ENCODE peak calls at places on chromosome 13, in five cellular contexts. N is prostate gland; O is activated T-cell treated with anti-CD3 and anti-CD28 coated beads for 1 hour; G is aorta; J is stimulated activated CD4-positive, alpha-beta T cell treated with anti-CD3 and anti-CD28 coated beads, Interleukin-15, amount 100 ng/mL, for 1 hour. M is an unnamed sample.

GRCh38 chr13:26695891-26696311 is 64.7 kb downstream of the GPR12 start:
- DNase-seq in J (no peak), G (no peak), O (no peak), N (no peak), M (no peak)

GRCh38 chr13:93226623-93227279 is at the start of gene GPC6:
- DNase-seq in N (peak; percentile 32), O (no peak), J (no peak), G (peak; percentile 80), M (no peak)

GRCh38 chr13:50387124-50387581 is 371.9 kb downstream of the KCNRG start:
- DNase-seq in N (peak; percentile 44), O (peak; percentile 17), J (peak; percentile 14), G (no peak), M (no peak)

GRCh38 chr13:50617134-50617721 is 226.3 kb downstream of the DLEU7 start:
- DNase-seq in O (no peak), G (no peak), J (no peak), N (no peak), M (no peak)

GRCh38 chr13:40453666-40454030 is 212.8 kb downstream of the FOXO1 start:
- DNase-seq in O (no peak), G (no peak), N (no peak), J (no peak), M (no peak)

GRCh38 chr13:23750383-23751121 is 138.6 kb downstream of the MIPEP start:
- DNase-seq in O (no peak), N (no peak), G (no peak), J (no peak), M (no peak)

GRCh38 chr13:100537951-100538462 is 50.6 kb downstream of the GGACT start:
- DNase-seq in J (no peak), O (no peak), N (no peak), G (no peak), M (no peak)

GRCh38 chr13:104008571-104009435 is 942.6 kb upstream of the SLC10A2 start:
- DNase-seq in G (no peak), O (no peak), J (no peak), N (no peak), M (no peak)

GRCh38 chr13:20136781-20137703 is 23.8 kb downstream of the GJA3 start:
- DNase-seq in J (no peak), O (no peak), N (no peak), G (no peak), M (peak; percentile 26)

GRCh38 chr13:100694722-100695644 is 20.4 kb upstream of the TMTC4 start:
- DNase-seq in G (no peak), N (no peak), J (no peak), O (no peak), M (no peak)

GRCh38 chr13:45870232-45870631 is 18.7 kb upstream of the SIAH3 start:
- DNase-seq in J (no peak), N (no peak), G (no peak), O (no peak), M (no peak)

GRCh38 chr13:19737844-19738557 is 44.7 kb downstream of the PSPC1 start:
- DNase-seq in J (no peak), N (no peak), G (no peak), O (no peak), M (no peak)

GRCh38 chr13:49690133-49690989 is 925 bp downstream of the EBPL start:
- DNase-seq in N (peak; percentile 73), G (no peak), J (no peak), O (no peak), M (no peak)

GRCh38 chr13:109698779-109699178 is 87.6 kb downstream of the IRS2 start:
- DNase-seq in J (no peak), G (no peak), N (no peak), O (no peak), M (no peak)

GRCh38 chr13:72229067-72229466 is 362.1 kb upstream of the DACH1 start:
- DNase-seq in J (no peak), G (no peak), N (no peak), O (no peak), M (no peak)

GRCh38 chr13:42970824-42971669 is 21.0 kb downstream of the EPSTI1 start:
- DNase-seq in N (no peak), O (peak; percentile 33), J (no peak), G (no peak), M (no peak)

GRCh38 chr13:49539746-49540145 is 44.0 kb downstream of the PHF11 start:
- DNase-seq in G (no peak), N (no peak), J (no peak), O (no peak), M (no peak)

GRCh38 chr13:80251403-80251802 is 89.5 kb downstream of the SPRY2 start:
- DNase-seq in G (no peak), O (no peak), J (no peak), N (no peak), M (no peak)

GRCh38 chr13:80009760-80010159 is 331.2 kb downstream of the SPRY2 start:
- DNase-seq in J (no peak), O (no peak), G (no peak), N (no peak), M (no peak)

GRCh38 chr13:51146667-51147066 is 35.6 kb upstream of the C13orf42 start:
- DNase-seq in N (no peak), G (no peak), O (no peak), J (no peak), M (no peak)

GRCh38 chr13:25177012-25177411 is 4.9 kb upstream of the AMER2 start:
- DNase-seq in N (no peak), J (no peak), G (no peak), O (no peak), M (no peak)

GRCh38 chr13:21060063-21060826 is 1.1 kb downstream of the LATS2 start:
- DNase-seq in N (peak; percentile 17), G (peak; percentile 88), J (no peak), O (no peak), M (no peak)

GRCh38 chr13:23372264-23372905 is 61.1 kb downstream of the SACS start:
- DNase-seq in O (no peak), J (no peak), G (no peak), N (no peak), M (no peak)

GRCh38 chr13:43489168-43489730 is 297.5 kb downstream of the ENOX1 start:
- DNase-seq in N (no peak), G (no peak), J (no peak), O (no peak), M (no peak)

GRCh38 chr13:76293751-76294150 is 592.5 kb downstream of the KCTD12 start:
- DNase-seq in G (no peak), N (no peak), J (no peak), O (no peak), M (no peak)

GRCh38 chr13:77981191-77981925 is 62.7 kb upstream of the EDNRB start:
- DNase-seq in O (no peak), G (no peak), N (no peak), J (no peak), M (no peak)

GRCh38 chr13:79861731-79862130 is 380.8 kb downstream of the NDFIP2 start:
- DNase-seq in G (no peak), J (no peak), N (no peak), O (no peak), M (no peak)

GRCh38 chr13:24500977-24501376 is 11.6 kb downstream of the PARP4 start:
- DNase-seq in J (no peak), N (no peak), O (no peak), G (no peak), M (no peak)

GRCh38 chr13:42211704-42212103 is 60.2 kb upstream of the AKAP11 start:
- DNase-seq in J (no peak), G (no peak), O (no peak), N (no peak), M (no peak)

GRCh38 chr13:107866666-107867623 is 348.4 kb downstream of the LIG4 start:
- DNase-seq in N (no peak), O (no peak), J (no peak), G (no peak), M (no peak)

GRCh38 chr13:97502192-97502591 is 68.2 kb downstream of the RAP2A start:
- DNase-seq in O (no peak), G (no peak), J (no peak), N (no peak), M (no peak)

GRCh38 chr13:32610977-32611376 is 24.7 kb downstream of the PDS5B start:
- DNase-seq in N (no peak), G (no peak), O (no peak), J (no peak), M (no peak)

GRCh38 chr13:114268344-114269280 is 12.8 kb upstream of the UPF3A start:
- DNase-seq in N (no peak), J (no peak), G (no peak), O (no peak), M (no peak)

GRCh38 chr13:41610426-41610825 is 153.1 kb downstream of the RGCC start:
- DNase-seq in N (peak; percentile 26), G (no peak), J (no peak), O (no peak), M (no peak)

GRCh38 chr13:50919291-50919690 is 9.7 kb downstream of the RNASEH2B start:
- DNase-seq in N (no peak), G (no peak), O (no peak), J (no peak), M (no peak)

GRCh38 chr13:100314132-100314910 is 225.4 kb downstream of the PCCA start:
- DNase-seq in G (no peak), J (no peak), N (no peak), O (no peak), M (no peak)

GRCh38 chr13:20825476-20825875 is 51.7 kb upstream of the EEF1AKMT1 start:
- DNase-seq in O (no peak), J (no peak), G (no peak), N (no peak), M (no peak)

GRCh38 chr13:100069278-100069677 is 19.6 kb upstream of the PCCA start:
- DNase-seq in N (peak; percentile 62), O (no peak), G (no peak), J (no peak), M (no peak)

GRCh38 chr13:85864963-85865530 is 65.8 kb upstream of the SLITRK6 start:
- DNase-seq in O (no peak), N (no peak), J (no peak), G (no peak), M (no peak)

GRCh38 chr13:84032116-84032515 is 149.8 kb upstream of the SLITRK1 start:
- DNase-seq in J (no peak), G (no peak), O (no peak), N (no peak), M (no peak)